ENCODE peak calls at places on chromosomes 13 and 19, in four cellular contexts. D is tibial nerve; W is central memory CD4-positive, alpha-beta T cell; B is NCI-H1105. O is an unnamed sample.

GRCh38 chr19:14361824-14362223 is 19.4 kb upstream of the ADGRE5 start:
- DNase-seq in B (no peak), D (no peak), W (peak), O (no peak)

GRCh38 chr19:6577410-6578125 is 13.4 kb downstream of the CD70 start:
- DNase-seq in W (no peak), B (no peak), D (no peak), O (no peak)

GRCh38 chr19:4518345-4519171 is at the start of gene PLIN4:
- DNase-seq in B (no peak), D (no peak), W (no peak), O (no peak)

GRCh38 chr13:53201454-53202225 is 173.0 kb downstream of the OLFM4 start:
- DNase-seq in B (no peak), W (no peak), D (no peak), O (no peak)

GRCh38 chr19:38478273-38478971 is 44.9 kb downstream of the RYR1 start:
- DNase-seq in B (no peak), W (no peak), D (no peak), O (peak)

GRCh38 chr13:45623516-45624090 is 8.1 kb upstream of the ERICH6B start:
- DNase-seq in B (no peak), D (no peak), W (no peak), O (no peak)

GRCh38 chr19:32387701-32388392 is 17.7 kb upstream of the DPY19L3 start:
- DNase-seq in B (peak), D (no peak), W (no peak), O (no peak)

GRCh38 chr13:44713793-44714469 is 137.8 kb upstream of the TSC22D1 start:
- DNase-seq in B (no peak), D (peak), W (no peak), O (no peak)